ENCODE peak calls at places on chromosomes 11 and 22, in ten cellular contexts. W is stomach, I is uterus, O is DND-41, K is hepatocyte, F is neural progenitor cell, Z is heart right ventricle, V is fibroblast of lung, L is cardiac muscle cell, S is Peyer's patch. E is an unnamed sample.
A peak's percentile ranks its signal among the peaks of the same experiment; 100 is the strongest.

GRCh38 chr22:32591620-32592019 is 117.0 kb downstream of the FBXO7 start:
- DNase-seq in W (no peak), I (no peak), O (no peak), K (no peak), F (no peak), Z (no peak), V (peak; percentile 96), L (peak; percentile 97), S (no peak), E (no peak)

GRCh38 chr11:86931059-86931964 is 23.9 kb downstream of the FZD4 start:
- DNase-seq in W (no peak), I (no peak), O (no peak), K (no peak), F (no peak), Z (no peak), V (no peak), L (no peak), S (no peak), E (no peak)

GRCh38 chr11:32366671-32367070 is 68.7 kb downstream of the WT1 start:
- DNase-seq in W (no peak), I (no peak), O (no peak), K (no peak), F (no peak), Z (no peak), V (peak; percentile 74), L (peak; percentile 81), S (no peak), E (no peak)

GRCh38 chr22:42179616-42180015 is 49.0 kb upstream of the CYP2D6 start:
- DNase-seq in W (no peak), I (no peak), O (no peak), K (no peak), F (no peak), Z (no peak), V (peak; percentile 83), L (peak; percentile 73), S (peak; percentile 22), E (no peak)

GRCh38 chr22:43988116-43988817 is 33.0 kb downstream of the SAMM50 start:
- DNase-seq in W (no peak), I (no peak), O (no peak), K (no peak), F (no peak), Z (no peak), V (no peak), L (no peak), S (no peak), E (no peak)

GRCh38 chr11:80227915-80228314 is 787.1 kb upstream of the TENM4 start:
- DNase-seq in W (no peak), I (no peak), O (no peak), K (no peak), F (no peak), Z (no peak), V (no peak), L (no peak), S (no peak), E (no peak)

GRCh38 chr11:64684357-64684756 is 38.6 kb downstream of the NRXN2 start:
- DNase-seq in W (no peak), I (no peak), O (no peak), K (no peak), F (no peak), Z (no peak), V (no peak), L (no peak), S (no peak), E (no peak)

GRCh38 chr11:128422576-128423370 is 164.6 kb downstream of the ETS1 start:
- DNase-seq in W (peak; percentile 35), I (no peak), O (peak; percentile 93), K (no peak), F (peak; percentile 13), Z (peak; percentile 80), V (no peak), L (no peak), S (peak; percentile 75), E (no peak)

DNA sequence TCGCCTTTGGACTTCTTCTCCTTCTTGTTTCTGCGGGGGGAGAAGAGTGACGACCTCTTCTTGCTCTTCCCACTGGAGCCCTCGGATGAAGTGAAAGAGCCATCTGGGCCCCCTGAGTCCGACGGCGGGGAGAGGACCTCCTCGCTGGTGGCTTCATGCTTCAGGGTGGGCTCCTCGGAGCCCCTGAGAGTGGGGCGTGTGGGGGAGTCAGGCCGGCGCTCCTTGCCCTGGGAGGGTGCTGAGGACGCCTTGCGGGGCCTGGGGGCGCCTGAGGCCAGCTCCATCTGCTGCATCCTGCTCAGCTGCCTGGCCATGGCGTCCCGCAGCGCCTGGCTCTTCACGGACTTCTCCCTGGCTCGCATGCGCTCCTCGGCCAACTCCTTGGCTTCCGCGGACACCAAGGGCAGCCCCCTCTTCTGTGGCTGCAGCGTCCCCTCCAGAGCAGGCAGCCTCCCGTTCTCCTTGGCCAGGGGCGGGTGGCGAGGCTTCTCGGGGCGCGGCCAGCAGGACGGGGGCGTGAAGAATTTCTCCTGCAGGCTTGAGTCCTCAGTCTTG is 43.3 kb upstream of the BID start:
- DNase-seq in W (no peak), I (no peak), O (no peak), K (no peak), F (no peak), Z (no peak), V (no peak), L (no peak), S (no peak), E (no peak)
- H3K36me3 ChIP-seq in W (peaks cover 87% of the 10 kb centered on the region), I (no peaks in the 10 kb centered on the region), O (peaks cover 50% of the 10 kb centered on the region), K (no peaks in the 10 kb centered on the region), F (no peaks in the 10 kb centered on the region), Z (peaks cover 8% of the 10 kb centered on the region), V (peaks cover 8% of the 10 kb centered on the region), L (peaks cover 10% of the 10 kb centered on the region), S (no peaks in the 10 kb centered on the region), E (peaks cover 88% of the 10 kb centered on the region)

GRCh38 chr11:65892661-65893317 is 2.3 kb downstream of the CCDC85B start:
- DNase-seq in W (no peak), I (peak; percentile 17), O (no peak), K (no peak), F (no peak), Z (peak; percentile 18), V (no peak), L (no peak), S (no peak), E (no peak)

GRCh38 chr11:65894034-65894591 is 3.6 kb downstream of the CCDC85B start:
- DNase-seq in W (no peak), I (peak; percentile 39), O (no peak), K (no peak), F (no peak), Z (peak; percentile 73), V (no peak), L (no peak), S (peak; percentile 82), E (peak; percentile 68)

GRCh38 chr11:65890324-65891179 is at the start of gene CCDC85B:
- DNase-seq in W (peak; percentile 99), I (peak; percentile 99), O (peak; percentile 98), K (peak; percentile 98), F (peak; percentile 96), Z (peak; percentile 98), V (peak; percentile 95), L (peak; percentile 98), S (peak; percentile 100), E (peak; percentile 99)

GRCh38 chr11:65888163-65888814 is at the start of gene FIBP:
- DNase-seq in W (peak; percentile 98), I (peak; percentile 98), O (peak; percentile 98), K (peak; percentile 98), F (peak; percentile 98), Z (peak; percentile 98), V (peak; percentile 96), L (peak; percentile 98), S (peak; percentile 98), E (peak; percentile 98)

DNA sequence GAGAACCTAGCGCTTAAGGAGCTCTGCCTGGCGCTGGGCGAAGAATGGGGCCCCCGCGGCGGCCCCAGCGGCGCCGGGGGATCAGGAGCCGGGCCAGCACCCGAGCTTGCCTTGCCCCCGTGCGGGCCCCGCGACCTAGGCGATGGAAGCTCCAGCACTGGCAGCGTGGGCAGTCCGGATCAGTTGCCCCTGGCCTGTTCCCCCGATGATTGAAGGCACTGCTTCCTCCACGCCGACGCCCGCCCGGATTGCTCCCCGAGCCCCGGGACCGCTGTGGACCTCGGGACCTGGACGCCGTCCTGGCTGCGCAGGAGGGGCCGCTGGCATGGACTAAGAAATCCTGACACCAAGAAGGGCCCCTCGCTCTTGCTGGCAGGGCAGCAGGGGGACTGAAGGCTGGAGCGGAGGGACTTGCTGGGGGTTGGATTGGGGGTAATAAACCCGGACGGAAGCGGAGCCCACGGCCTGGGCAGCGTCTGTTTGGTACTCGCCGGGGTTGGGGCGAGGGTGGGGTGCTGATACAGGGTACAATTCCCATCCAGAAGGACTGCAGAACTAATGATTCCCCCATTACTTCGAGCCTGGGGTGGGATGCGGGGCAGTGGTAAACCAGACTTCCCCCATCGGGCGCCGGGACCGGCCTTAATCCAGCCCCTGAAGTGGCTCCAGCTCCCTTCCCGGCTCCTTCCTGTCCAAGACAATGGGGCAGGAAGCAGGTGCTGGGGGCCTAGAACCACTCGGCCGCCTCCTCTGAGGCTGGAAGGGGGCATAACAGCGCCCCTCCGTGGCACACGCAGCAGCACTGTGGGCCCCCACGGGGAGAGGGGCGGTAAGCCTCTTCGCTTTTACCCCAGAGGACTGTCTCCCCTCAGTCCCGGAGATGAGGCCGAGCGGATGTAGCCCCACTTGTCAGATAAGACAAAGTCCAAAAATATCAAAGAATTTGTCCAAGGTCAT is 985 bp downstream of the CCDC85B start:
- DNase-seq in W (no peak), I (peak; percentile 59), O (peak; percentile 38), K (no peak), F (peak; percentile 79), Z (peak; percentile 85), V (no peak), L (peak; percentile 52), S (no peak), E (peak; percentile 85)
- TF ChIP-seq CTCF in W (no peak), I (peak; percentile 48), O (peak; percentile 49), K (peak; percentile 19), F (peak; percentile 52), Z (peak; percentile 31), V (peak; percentile 7), L (peak; percentile 35), S (no peak), E (peak; percentile 54)

DNA sequence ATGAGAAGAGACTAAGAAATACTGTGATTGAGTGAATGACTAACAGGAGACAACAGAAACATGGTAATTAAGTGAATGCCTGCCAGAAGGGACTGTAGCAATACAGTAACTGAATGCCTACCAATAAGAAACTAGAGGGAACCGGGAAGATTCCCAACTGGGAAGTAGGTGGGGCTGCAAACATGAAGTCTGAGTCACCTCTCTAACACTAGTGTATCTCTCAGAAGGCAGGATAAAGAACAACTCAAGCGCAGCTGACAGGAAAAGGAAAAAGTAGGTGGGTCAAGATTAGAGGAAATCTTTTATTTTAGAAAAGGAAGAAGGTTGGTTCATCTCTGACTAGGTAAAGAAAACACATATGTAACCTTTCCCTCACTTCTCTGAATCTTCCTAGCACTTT is 14.0 kb downstream of the C11orf42 start:
- DNase-seq in W (no peak), I (no peak), O (no peak), K (peak; percentile 35), F (no peak), Z (peak; percentile 38), V (peak; percentile 91), L (peak; percentile 88), S (no peak), E (no peak)
- H3K36me3 ChIP-seq in W (peaks cover 100% of the 10 kb centered on the region), I (no peaks in the 10 kb centered on the region), O (peaks cover 89% of the 10 kb centered on the region), K (peaks cover 2% of the 10 kb centered on the region), F (no peaks in the 10 kb centered on the region), Z (no peaks in the 10 kb centered on the region), V (peaks cover 18% of the 10 kb centered on the region), L (peaks cover 39% of the 10 kb centered on the region), S (no peaks in the 10 kb centered on the region), E (peaks cover 97% of the 10 kb centered on the region)

GRCh38 chr11:109796253-109796652 is 296.9 kb upstream of the ZC3H12C start:
- DNase-seq in W (no peak), I (no peak), O (no peak), K (no peak), F (no peak), Z (no peak), V (no peak), L (no peak), S (no peak), E (no peak)

GRCh38 chr11:109794501-109794900 is 298.7 kb upstream of the ZC3H12C start:
- DNase-seq in W (no peak), I (no peak), O (no peak), K (no peak), F (no peak), Z (no peak), V (peak; percentile 53), L (no peak), S (no peak), E (no peak)

GRCh38 chr11:109799604-109800003 is 293.6 kb upstream of the ZC3H12C start:
- DNase-seq in W (no peak), I (no peak), O (no peak), K (no peak), F (no peak), Z (no peak), V (no peak), L (no peak), S (no peak), E (no peak)

GRCh38 chr11:109795234-109795633 is 298.0 kb upstream of the ZC3H12C start:
- DNase-seq in W (no peak), I (no peak), O (no peak), K (peak; percentile 5), F (no peak), Z (no peak), V (peak; percentile 78), L (no peak), S (no peak), E (no peak)

GRCh38 chr11:109798521-109798920 is 294.7 kb upstream of the ZC3H12C start:
- DNase-seq in W (no peak), I (no peak), O (no peak), K (no peak), F (no peak), Z (no peak), V (peak; percentile 58), L (peak; percentile 14), S (no peak), E (no peak)
- TF ChIP-seq CTCF in W (no peak), I (no peak), O (no peak), K (no peak), F (no peak), Z (no peak), V (no peak), L (no peak), S (no peak), E (no peak)